ENCODE peak calls at places on chromosome 1, in five cellular contexts. One of them, this sample, is unnamed.

GRCh38 chr1:31923905-31924304 is 14.3 kb downstream of the PTP4A2 start:
- DNase-seq in heart left ventricle: no peak
- DNase-seq in stomach: no peak
- DNase-seq in SJSA1: no peak
- DNase-seq in Peyer's patch: no peak
- DNase-seq in this sample: no peak

GRCh38 chr1:230291731-230292620 is 134.2 kb downstream of the PGBD5 start:
- DNase-seq in heart left ventricle: no peak
- DNase-seq in stomach: no peak
- DNase-seq in SJSA1: no peak
- DNase-seq in Peyer's patch: peak; percentile 74
- DNase-seq in this sample: no peak

GRCh38 chr1:152107984-152108898 is 7.0 kb downstream of the TCHH start:
- DNase-seq in heart left ventricle: peak; percentile 10
- DNase-seq in stomach: no peak
- DNase-seq in SJSA1: no peak
- DNase-seq in Peyer's patch: no peak
- DNase-seq in this sample: no peak

GRCh38 chr1:102783487-102783886 is 324.8 kb downstream of the COL11A1 start:
- DNase-seq in heart left ventricle: no peak
- DNase-seq in stomach: no peak
- DNase-seq in SJSA1: no peak
- DNase-seq in Peyer's patch: no peak
- DNase-seq in this sample: no peak

GRCh38 chr1:41152622-41153044 is 89.5 kb downstream of the SCMH1 start:
- DNase-seq in heart left ventricle: no peak
- DNase-seq in stomach: no peak
- DNase-seq in SJSA1: no peak
- DNase-seq in Peyer's patch: no peak
- DNase-seq in this sample: no peak

GRCh38 chr1:24427469-24427862 is 11.9 kb downstream of the NIPAL3 start:
- DNase-seq in heart left ventricle: no peak
- DNase-seq in stomach: no peak
- DNase-seq in SJSA1: no peak
- DNase-seq in Peyer's patch: no peak
- DNase-seq in this sample: no peak

GRCh38 chr1:12019858-12020509 is 686 bp downstream of the MIIP start:
- DNase-seq in heart left ventricle: no peak
- DNase-seq in stomach: no peak
- DNase-seq in SJSA1: no peak
- DNase-seq in Peyer's patch: no peak
- DNase-seq in this sample: peak; percentile 86

GRCh38 chr1:193919827-193920226 is 733.4 kb upstream of the B3GALT2 start:
- DNase-seq in heart left ventricle: no peak
- DNase-seq in stomach: no peak
- DNase-seq in SJSA1: no peak
- DNase-seq in Peyer's patch: no peak
- DNase-seq in this sample: no peak

DNA sequence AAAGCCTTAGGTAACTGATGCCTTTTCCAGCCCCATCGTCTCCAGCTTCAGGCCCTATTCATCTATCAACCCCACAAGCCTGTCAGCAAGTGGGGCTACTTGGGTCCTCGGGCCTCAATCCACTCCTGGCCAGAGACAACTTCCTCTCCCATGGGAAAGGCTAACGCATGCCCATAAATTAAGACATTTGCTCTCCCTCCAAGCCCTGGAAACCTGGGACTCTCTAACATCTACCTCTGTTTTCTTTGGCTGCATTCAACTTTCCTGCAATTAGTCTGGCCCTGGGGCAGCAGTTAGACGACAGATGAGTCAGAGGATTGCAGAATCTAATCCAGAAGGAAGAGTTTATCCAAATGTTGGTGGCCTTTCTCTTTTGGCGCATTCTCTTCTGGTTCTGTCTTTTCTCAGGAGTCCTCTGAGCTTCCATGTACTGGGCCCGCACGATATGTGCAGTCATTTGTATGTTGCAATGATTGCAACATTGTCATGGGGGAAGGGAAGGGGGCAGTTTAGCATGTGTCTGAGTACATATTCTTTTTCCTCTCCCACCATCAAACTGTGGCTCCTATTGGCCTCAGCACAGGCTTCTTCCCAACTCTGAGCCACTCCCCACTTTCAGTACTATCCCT is 54.4 kb downstream of the NAV1 start:
- DNase-seq in heart left ventricle: no peak
- DNase-seq in stomach: no peak
- DNase-seq in SJSA1: peak; percentile 74
- DNase-seq in Peyer's patch: no peak
- DNase-seq in this sample: no peak
- H3K4me3 ChIP-seq in heart left ventricle: no peak overlapping the region
- H3K4me3 ChIP-seq in stomach: no peak overlapping the region
- H3K4me3 ChIP-seq in SJSA1: no peak overlapping the region
- H3K4me3 ChIP-seq in Peyer's patch: no peak overlapping the region
- H3K4me3 ChIP-seq in this sample: no peak overlapping the region

GRCh38 chr1:1306070-1306660 is 1.6 kb downstream of the ACAP3 start:
- DNase-seq in heart left ventricle: no peak
- DNase-seq in stomach: no peak
- DNase-seq in SJSA1: no peak
- DNase-seq in Peyer's patch: no peak
- DNase-seq in this sample: no peak
- H3K4me3 ChIP-seq in heart left ventricle: peak overlapping the region; percentile 95
- H3K4me3 ChIP-seq in stomach: peak overlapping the region; percentile 90
- H3K4me3 ChIP-seq in SJSA1: peak overlapping the region; percentile 91
- H3K4me3 ChIP-seq in Peyer's patch: peak overlapping the region; percentile 77
- H3K4me3 ChIP-seq in this sample: peak overlapping the region; percentile 95

DNA sequence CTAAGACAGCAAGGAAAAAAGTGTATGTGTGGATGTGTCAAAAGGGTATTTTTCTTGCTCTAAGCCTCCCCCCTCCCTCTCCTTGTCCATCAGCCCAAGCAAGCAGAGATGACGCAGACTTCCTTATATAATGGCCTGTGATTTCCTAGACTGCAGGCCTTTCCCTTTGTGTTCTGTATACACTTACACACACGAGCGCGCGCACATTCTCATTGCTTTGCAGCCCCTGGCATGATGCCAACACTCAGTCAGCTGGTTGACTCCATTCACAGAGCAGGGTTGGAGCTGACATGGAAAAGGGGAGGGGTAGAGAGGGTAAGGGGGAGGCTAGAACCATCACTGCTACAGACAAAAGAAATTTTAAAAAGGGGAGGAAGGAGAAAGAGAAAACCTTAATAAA is 41.8 kb downstream of the GATAD2B start:
- DNase-seq in heart left ventricle: peak; percentile 91
- DNase-seq in stomach: peak; percentile 92
- DNase-seq in SJSA1: peak; percentile 97
- DNase-seq in Peyer's patch: peak; percentile 47
- DNase-seq in this sample: no peak
- H3K4me3 ChIP-seq in heart left ventricle: peak overlapping the region; percentile 34
- H3K4me3 ChIP-seq in stomach: no peak overlapping the region
- H3K4me3 ChIP-seq in SJSA1: peak overlapping the region; percentile 20
- H3K4me3 ChIP-seq in Peyer's patch: no peak overlapping the region
- H3K4me3 ChIP-seq in this sample: no peak overlapping the region

GRCh38 chr1:181345146-181345545 is 138.2 kb upstream of the CACNA1E start:
- DNase-seq in heart left ventricle: no peak
- DNase-seq in stomach: peak; percentile 11
- DNase-seq in SJSA1: no peak
- DNase-seq in Peyer's patch: no peak
- DNase-seq in this sample: no peak

GRCh38 chr1:181347495-181348390 is 135.6 kb upstream of the CACNA1E start:
- DNase-seq in heart left ventricle: no peak
- DNase-seq in stomach: no peak
- DNase-seq in SJSA1: no peak
- DNase-seq in Peyer's patch: no peak
- DNase-seq in this sample: peak; percentile 77

GRCh38 chr1:181349512-181349911 is 133.8 kb upstream of the CACNA1E start:
- DNase-seq in heart left ventricle: no peak
- DNase-seq in stomach: peak; percentile 17
- DNase-seq in SJSA1: no peak
- DNase-seq in Peyer's patch: no peak
- DNase-seq in this sample: no peak

GRCh38 chr1:181341026-181341632 is 142.2 kb upstream of the CACNA1E start:
- DNase-seq in heart left ventricle: no peak
- DNase-seq in stomach: no peak
- DNase-seq in SJSA1: no peak
- DNase-seq in Peyer's patch: no peak
- DNase-seq in this sample: no peak

GRCh38 chr1:181344091-181344490 is 139.2 kb upstream of the CACNA1E start:
- DNase-seq in heart left ventricle: no peak
- DNase-seq in stomach: peak; percentile 0
- DNase-seq in SJSA1: no peak
- DNase-seq in Peyer's patch: no peak
- DNase-seq in this sample: no peak
- H3K4me3 ChIP-seq in heart left ventricle: no peak overlapping the region
- H3K4me3 ChIP-seq in stomach: no peak overlapping the region
- H3K4me3 ChIP-seq in SJSA1: no peak overlapping the region
- H3K4me3 ChIP-seq in Peyer's patch: no peak overlapping the region
- H3K4me3 ChIP-seq in this sample: no peak overlapping the region

GRCh38 chr1:54489627-54490240 is 58.3 kb upstream of the ACOT11 start:
- DNase-seq in heart left ventricle: no peak
- DNase-seq in stomach: no peak
- DNase-seq in SJSA1: no peak
- DNase-seq in Peyer's patch: no peak
- DNase-seq in this sample: no peak
- H3K4me3 ChIP-seq in heart left ventricle: peak overlapping the region; percentile 88
- H3K4me3 ChIP-seq in stomach: peak overlapping the region; percentile 54
- H3K4me3 ChIP-seq in SJSA1: peak overlapping the region; percentile 45
- H3K4me3 ChIP-seq in Peyer's patch: peak overlapping the region; percentile 68
- H3K4me3 ChIP-seq in this sample: peak overlapping the region; percentile 66

GRCh38 chr1:52190500-52191252 is 48.8 kb downstream of the ZFYVE9 start:
- DNase-seq in heart left ventricle: no peak
- DNase-seq in stomach: no peak
- DNase-seq in SJSA1: no peak
- DNase-seq in Peyer's patch: no peak
- DNase-seq in this sample: no peak
- H3K4me3 ChIP-seq in heart left ventricle: no peak overlapping the region
- H3K4me3 ChIP-seq in stomach: no peak overlapping the region
- H3K4me3 ChIP-seq in SJSA1: no peak overlapping the region
- H3K4me3 ChIP-seq in Peyer's patch: no peak overlapping the region
- H3K4me3 ChIP-seq in this sample: no peak overlapping the region

DNA sequence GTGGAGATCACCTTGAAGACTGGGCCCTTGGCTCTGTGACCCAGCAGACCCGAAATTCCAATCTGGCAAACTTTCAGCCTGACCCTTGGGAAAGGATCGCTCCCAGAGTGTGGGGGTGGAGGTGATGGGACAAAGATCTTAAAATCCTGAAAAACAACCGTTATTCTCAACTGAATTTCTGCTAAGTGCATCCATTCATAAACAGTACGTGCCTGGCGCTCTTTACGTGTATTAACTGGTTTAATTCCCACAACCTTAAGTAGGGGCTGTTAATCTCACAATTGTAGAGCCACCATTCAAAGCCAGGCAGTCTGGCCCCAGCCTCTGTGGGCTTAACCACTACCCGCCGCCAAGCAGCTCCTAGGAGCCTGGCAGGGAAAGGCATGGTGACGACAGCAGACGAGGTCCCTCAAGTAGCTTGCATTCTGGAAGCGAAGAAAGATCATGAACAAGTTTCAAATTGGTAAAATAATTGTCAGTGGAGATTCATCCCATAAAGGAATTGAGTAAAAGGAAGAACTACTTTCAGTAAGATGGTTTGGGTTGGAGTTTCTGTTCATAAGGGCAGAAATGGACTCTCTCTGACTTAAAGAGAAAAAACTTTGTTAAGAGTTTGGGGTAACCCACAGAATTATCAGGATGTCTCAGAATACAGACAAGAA is 11.4 kb upstream of the RGS16 start:
- DNase-seq in heart left ventricle: peak; percentile 47
- DNase-seq in stomach: no peak
- DNase-seq in SJSA1: no peak
- DNase-seq in Peyer's patch: peak; percentile 33
- DNase-seq in this sample: no peak
- H3K4me3 ChIP-seq in heart left ventricle: peak overlapping the region; percentile 57
- H3K4me3 ChIP-seq in stomach: peak overlapping the region; percentile 41
- H3K4me3 ChIP-seq in SJSA1: peak overlapping the region; percentile 36
- H3K4me3 ChIP-seq in Peyer's patch: peak overlapping the region; percentile 53
- H3K4me3 ChIP-seq in this sample: peak overlapping the region; percentile 54

This sample was measured in vagina.